ENCODE peak calls at places on chromosome 4, in six cellular contexts. Z is NCI-H774; B is activated CD8-positive, alpha-beta memory T cell treated with anti-CD3 and anti-CD28 coated beads for 4 hours; L is HT1080; U is AG09309; V is AG08396. Y is an unnamed sample.

GRCh38 chr4:57114973-57115372 is 4.8 kb upstream of the IGFBP7 start:
- DNase-seq in V (no peak), L (peak), Z (no peak), U (no peak), B (no peak), Y (peak)

GRCh38 chr4:93764647-93765246 is 63.8 kb upstream of the ATOH1 start:
- DNase-seq in U (peak), Z (peak), V (peak), B (no peak), L (peak), Y (peak)

GRCh38 chr4:186021461-186022167 is 47.3 kb upstream of the TLR3 start:
- DNase-seq in V (peak), U (no peak), B (no peak), L (peak), Z (no peak), Y (no peak)

GRCh38 chr4:10080874-10081606 is 35.6 kb downstream of the WDR1 start:
- DNase-seq in Z (no peak), V (no peak), B (no peak), U (no peak), L (no peak), Y (no peak)

GRCh38 chr4:180280076-180280475 is 1963.1 kb upstream of the TENM3 start:
- DNase-seq in Z (no peak), B (no peak), V (no peak), U (no peak), L (no peak), Y (no peak)

GRCh38 chr4:24024597-24024996 is 134.8 kb upstream of the PPARGC1A start:
- DNase-seq in V (no peak), U (no peak), L (no peak), Z (no peak), B (no peak), Y (no peak)

GRCh38 chr4:174134361-174134760 is 149.1 kb downstream of the FBXO8 start:
- DNase-seq in U (no peak), Z (no peak), L (no peak), B (no peak), V (no peak), Y (no peak)

GRCh38 chr4:16627999-16628398 is 270.4 kb downstream of the LDB2 start:
- DNase-seq in V (peak), Z (no peak), L (peak), U (peak), B (no peak), Y (no peak)